ENCODE peak calls at places on chromosomes 16 and 17, in five cellular contexts. X is endothelial cell of umbilical vein, A is tibial nerve, G is Caco-2, N is A549. B is an unnamed sample.

GRCh38 chr16:85641776-85642176 is 28.7 kb downstream of the GSE1 start:
- DNase-seq in X (no peak), A (no peak), G (no peak), N (no peak), B (no peak)

GRCh38 chr16:2686912-2687507 is 4.7 kb downstream of the KCTD5 start:
- DNase-seq in X (no peak), A (no peak), G (no peak), N (no peak), B (no peak)

GRCh38 chr16:26795184-26795583 is 271.5 kb upstream of the C16orf82 start:
- DNase-seq in X (no peak), A (no peak), G (no peak), N (no peak), B (no peak)

GRCh38 chr17:29073045-29073444 is 30.1 kb downstream of the PIPOX start:
- DNase-seq in X (no peak), A (no peak), G (no peak), N (no peak), B (no peak)

GRCh38 chr16:84648595-84649510 is 542 bp downstream of the KLHL36 start:
- DNase-seq in X (no peak), A (peak; percentile 21), G (no peak), N (peak; percentile 47), B (no peak)

GRCh38 chr17:9951803-9952202 is 46.7 kb upstream of the RCVRN start:
- DNase-seq in X (no peak), A (no peak), G (no peak), N (no peak), B (no peak)

GRCh38 chr17:38967290-38967738 is at the start of gene FBXO47:
- DNase-seq in X (peak; percentile 93), A (peak; percentile 93), G (peak; percentile 98), N (peak; percentile 92), B (peak; percentile 45)

GRCh38 chr16:12584488-12585233 is 219.0 kb downstream of the CPPED1 start:
- DNase-seq in X (peak; percentile 39), A (no peak), G (no peak), N (no peak), B (no peak)

GRCh38 chr17:27296427-27296979 is 2.6 kb downstream of the WSB1 start:
- DNase-seq in X (peak; percentile 41), A (no peak), G (no peak), N (peak; percentile 28), B (no peak)

GRCh38 chr16:80526418-80527061 is 14.3 kb upstream of the DYNLRB2 start:
- DNase-seq in X (peak; percentile 66), A (peak; percentile 23), G (peak; percentile 43), N (no peak), B (peak; percentile 12)

GRCh38 chr17:70324031-70324430 is 154.7 kb downstream of the KCNJ2 start:
- DNase-seq in X (no peak), A (no peak), G (no peak), N (no peak), B (no peak)

GRCh38 chr16:57735755-57736418 is at the start of gene KATNB1:
- DNase-seq in X (no peak), A (no peak), G (peak; percentile 46), N (no peak), B (no peak)

GRCh38 chr17:76153640-76154039 is 12.6 kb upstream of the FOXJ1 start:
- DNase-seq in X (no peak), A (peak; percentile 45), G (peak; percentile 63), N (no peak), B (no peak)

GRCh38 chr17:45345554-45346254 is 28.9 kb upstream of the MAP3K14 start:
- DNase-seq in X (peak; percentile 92), A (peak; percentile 51), G (peak; percentile 1), N (no peak), B (peak; percentile 85)

GRCh38 chr17:63819131-63819530 is 8.1 kb upstream of the PSMC5 start:
- DNase-seq in X (no peak), A (no peak), G (no peak), N (no peak), B (no peak)

DNA sequence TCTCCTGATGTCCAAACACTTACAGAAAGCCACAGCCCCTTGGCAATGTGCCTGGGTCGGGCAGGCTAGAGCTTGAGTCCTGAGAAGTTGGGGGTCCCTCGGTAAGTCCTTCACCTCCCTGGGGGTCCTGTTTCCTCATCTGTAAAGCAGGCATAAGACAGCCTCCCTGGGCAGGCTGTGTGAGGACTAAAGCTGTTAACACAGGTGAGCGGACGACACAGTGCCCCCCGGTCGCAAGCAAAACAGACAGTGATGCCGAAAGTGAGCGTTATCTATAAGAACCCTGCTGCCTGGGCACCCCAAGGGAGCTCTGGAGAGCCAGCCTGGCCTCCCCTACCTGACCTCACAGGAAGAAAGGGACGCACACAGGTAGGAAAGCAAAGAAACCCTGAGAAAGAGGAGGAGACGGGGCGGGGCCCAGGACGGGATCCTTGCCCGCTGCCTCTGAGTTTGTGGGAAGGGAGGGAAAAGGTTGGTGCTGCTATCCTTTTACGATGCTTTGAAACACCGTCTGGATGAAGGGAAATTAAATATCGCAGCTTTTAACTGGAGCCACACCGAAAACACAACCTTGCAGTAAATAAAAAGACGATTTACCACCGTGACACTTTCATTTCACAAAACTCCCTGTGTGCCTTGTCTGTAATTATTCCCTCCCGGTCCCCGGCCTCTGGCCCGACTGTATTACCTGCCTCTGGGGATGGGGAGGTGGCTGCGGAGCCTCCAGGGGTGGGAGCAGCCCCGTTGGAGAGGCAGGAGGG is 67.1 kb downstream of the ENGASE start:
- DNase-seq in X (no peak), A (no peak), G (no peak), N (no peak), B (no peak)
- H3K4me3 ChIP-seq in X (no peak overlapping the region), A (no peak overlapping the region), G (no peak overlapping the region), N (no peak overlapping the region), B (no peak overlapping the region)

GRCh38 chr17:78865682-78866390 is 25.2 kb upstream of the USP36 start:
- DNase-seq in X (peak; percentile 89), A (peak; percentile 85), G (peak; percentile 81), N (peak; percentile 77), B (peak; percentile 27)
- H3K4me3 ChIP-seq in X (no peak overlapping the region), A (no peak overlapping the region), G (no peak overlapping the region), N (no peak overlapping the region), B (no peak overlapping the region)

GRCh38 chr17:77449373-77449907 is 308.7 kb downstream of the SEC14L1 start:
- DNase-seq in X (no peak), A (no peak), G (no peak), N (no peak), B (no peak)
- H3K4me3 ChIP-seq in X (no peak overlapping the region), A (no peak overlapping the region), G (no peak overlapping the region), N (no peak overlapping the region), B (no peak overlapping the region)

DNA sequence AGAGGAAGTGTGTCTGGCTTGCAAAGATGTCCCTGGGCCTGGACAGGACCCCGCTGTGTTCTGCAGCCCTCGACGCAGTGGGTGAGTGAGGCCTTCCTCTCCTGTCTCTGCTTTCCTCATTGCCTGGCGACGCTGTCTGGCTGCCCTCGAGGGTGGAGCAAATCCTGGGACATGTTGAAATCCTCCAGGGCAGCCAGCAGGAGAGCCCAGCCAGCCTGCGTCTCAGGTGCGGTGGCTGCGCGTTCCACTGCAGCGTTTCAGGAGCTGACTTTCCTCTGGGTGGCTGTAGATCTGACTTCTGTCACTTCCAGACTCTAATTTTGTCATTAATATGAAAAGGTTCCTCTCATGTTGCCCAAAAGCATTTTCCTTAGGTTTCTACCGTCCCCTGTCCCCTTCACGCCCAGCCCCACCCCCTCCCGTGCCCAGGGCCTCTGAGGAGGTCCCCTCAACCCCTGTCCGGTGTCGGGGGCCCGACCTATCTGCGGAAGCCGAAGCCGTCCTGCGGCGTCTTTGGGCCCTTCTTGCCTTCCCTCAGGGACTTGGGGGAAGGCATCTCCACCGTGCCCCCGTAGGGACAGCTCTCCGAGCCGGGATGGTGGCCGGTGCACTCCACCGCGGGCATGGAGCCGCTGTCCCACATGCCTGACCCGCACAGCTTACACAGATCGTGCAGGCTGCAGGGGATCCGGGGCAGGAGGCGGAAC is 95.1 kb downstream of the TBC1D16 start:
- DNase-seq in X (no peak), A (no peak), G (peak; percentile 17), N (no peak), B (no peak)
- H3K4me3 ChIP-seq in X (no peak overlapping the region), A (no peak overlapping the region), G (no peak overlapping the region), N (no peak overlapping the region), B (no peak overlapping the region)

DNA sequence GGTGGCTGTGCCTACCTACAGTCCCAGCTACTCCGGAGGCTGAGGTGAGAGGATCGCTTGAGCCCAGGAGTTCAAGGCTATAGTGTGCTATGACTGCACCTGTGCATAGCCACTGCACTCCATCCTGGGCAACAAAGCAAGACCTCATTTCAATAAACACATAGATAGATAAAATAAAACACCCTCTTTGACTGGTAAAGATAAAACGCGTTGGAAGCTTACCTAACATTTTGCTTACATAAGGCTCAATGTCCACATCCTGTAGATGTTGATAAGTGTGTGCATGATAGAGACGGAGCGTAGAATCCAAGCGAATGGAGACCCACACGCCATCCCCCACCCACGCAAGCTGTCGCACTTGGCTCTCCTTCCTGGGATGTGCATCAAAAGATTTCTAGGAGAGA is 113.4 kb upstream of the TOB1 start:
- DNase-seq in X (no peak), A (no peak), G (no peak), N (no peak), B (no peak)
- H3K4me3 ChIP-seq in X (no peak overlapping the region), A (no peak overlapping the region), G (no peak overlapping the region), N (no peak overlapping the region), B (no peak overlapping the region)

GRCh38 chr17:7043544-7044268 is at the start of gene SLC16A11:
- DNase-seq in X (peak; percentile 42), A (no peak), G (peak; percentile 56), N (no peak), B (no peak)
- H3K4me3 ChIP-seq in X (peak within 1 kb of the TSS; percentile 35), A (peak within 1 kb of the TSS; percentile 6), G (peak within 1 kb of the TSS; percentile 38), N (peak within 1 kb of the TSS; percentile 23), B (peak within 1 kb of the TSS; percentile 40)

DNA sequence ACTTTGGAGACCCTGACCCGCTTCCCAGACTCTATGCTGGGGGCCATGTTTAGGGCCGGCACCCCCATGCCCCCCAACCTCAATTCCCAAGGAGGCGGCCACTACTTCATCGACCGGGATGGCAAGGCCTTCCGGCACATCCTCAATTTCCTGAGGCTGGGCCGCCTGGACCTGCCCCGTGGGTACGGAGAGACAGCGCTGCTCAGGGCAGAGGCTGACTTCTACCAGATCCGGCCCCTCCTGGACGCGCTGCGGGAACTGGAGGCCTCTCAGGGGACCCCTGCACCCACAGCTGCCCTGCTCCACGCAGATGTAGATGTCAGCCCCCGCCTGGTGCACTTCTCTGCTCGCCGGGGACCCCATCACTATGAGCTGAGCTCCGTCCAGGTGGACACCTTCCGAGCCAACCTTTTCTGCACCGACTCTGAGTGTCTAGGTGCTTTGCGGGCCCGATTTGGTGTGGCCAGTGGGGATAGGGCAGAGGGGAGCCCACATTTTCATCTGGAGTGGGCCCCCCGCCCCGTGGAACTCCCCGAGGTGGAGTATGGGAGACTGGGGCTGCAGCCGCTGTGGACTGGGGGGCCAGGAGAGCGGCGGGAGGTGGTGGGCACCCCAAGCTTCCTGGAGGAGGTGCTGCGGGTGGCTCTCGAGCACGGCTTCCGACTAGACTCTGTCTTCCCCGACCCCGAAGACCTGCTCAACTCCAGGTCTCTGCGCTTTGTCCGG is 1.1 kb downstream of the KCTD11 start:
- DNase-seq in X (no peak), A (no peak), G (no peak), N (no peak), B (no peak)
- H3K4me3 ChIP-seq in X (no peak overlapping the region), A (peak overlapping the region; percentile 71), G (peak overlapping the region; percentile 63), N (peak overlapping the region; percentile 70), B (peak overlapping the region; percentile 96)

GRCh38 chr16:15854906-15855703 is 1.7 kb downstream of the MYH11 start:
- DNase-seq in X (no peak), A (no peak), G (no peak), N (no peak), B (no peak)
- H3K4me3 ChIP-seq in X (no peak overlapping the region), A (no peak overlapping the region), G (no peak overlapping the region), N (no peak overlapping the region), B (no peak overlapping the region)

B was measured in skeletal muscle cell.